ENCODE peak calls at places on chromosomes 12 and 14, in nine cellular contexts. One of them, this sample, is unnamed. For H3K36me3, the result is how much of the 10 kb centered on the place peaks cover.

GRCh38 chr12:72346331-72346944 is 74.3 kb downstream of the TRHDE start:
- DNase-seq in transverse colon: peak
- DNase-seq in body of pancreas: peak
- DNase-seq in hepatocyte: peak
- DNase-seq in uterus: peak
- DNase-seq in iPS DF 6.9: peak
- DNase-seq in psoas muscle: peak
- DNase-seq in mucosa of descending colon: no peak
- DNase-seq in BE2C: peak
- DNase-seq in this sample: no peak

GRCh38 chr12:16189849-16190248 is 87.6 kb downstream of the SLC15A5 start:
- DNase-seq in hepatocyte: peak
- DNase-seq in iPS DF 6.9: no peak
- DNase-seq in psoas muscle: no peak
- DNase-seq in uterus: no peak
- DNase-seq in body of pancreas: no peak
- DNase-seq in mucosa of descending colon: no peak
- DNase-seq in transverse colon: no peak
- DNase-seq in BE2C: no peak
- DNase-seq in this sample: no peak

GRCh38 chr12:72586456-72586855 is 314.3 kb downstream of the TRHDE start:
- DNase-seq in uterus: no peak
- DNase-seq in iPS DF 6.9: no peak
- DNase-seq in psoas muscle: no peak
- DNase-seq in body of pancreas: no peak
- DNase-seq in mucosa of descending colon: no peak
- DNase-seq in hepatocyte: no peak
- DNase-seq in transverse colon: no peak
- DNase-seq in BE2C: no peak
- DNase-seq in this sample: no peak

GRCh38 chr12:107557589-107558100 is 128.0 kb upstream of the PWP1 start:
- DNase-seq in body of pancreas: no peak
- DNase-seq in transverse colon: no peak
- DNase-seq in psoas muscle: no peak
- DNase-seq in hepatocyte: no peak
- DNase-seq in mucosa of descending colon: no peak
- DNase-seq in uterus: no peak
- DNase-seq in BE2C: no peak
- DNase-seq in iPS DF 6.9: no peak
- DNase-seq in this sample: no peak

GRCh38 chr12:92132282-92132681 is 13.4 kb downstream of the BTG1 start:
- DNase-seq in transverse colon: no peak
- DNase-seq in body of pancreas: no peak
- DNase-seq in mucosa of descending colon: no peak
- DNase-seq in uterus: no peak
- DNase-seq in BE2C: no peak
- DNase-seq in psoas muscle: no peak
- DNase-seq in iPS DF 6.9: no peak
- DNase-seq in hepatocyte: no peak
- DNase-seq in this sample: no peak

GRCh38 chr14:49954171-49954631 is 61.3 kb downstream of the ARF6 start:
- DNase-seq in iPS DF 6.9: no peak
- DNase-seq in BE2C: no peak
- DNase-seq in hepatocyte: no peak
- DNase-seq in body of pancreas: no peak
- DNase-seq in uterus: no peak
- DNase-seq in mucosa of descending colon: no peak
- DNase-seq in transverse colon: no peak
- DNase-seq in psoas muscle: peak
- DNase-seq in this sample: no peak

GRCh38 chr14:92644601-92645515 is 103.6 kb downstream of the LGMN start:
- DNase-seq in mucosa of descending colon: no peak
- DNase-seq in uterus: no peak
- DNase-seq in BE2C: no peak
- DNase-seq in hepatocyte: no peak
- DNase-seq in psoas muscle: no peak
- DNase-seq in body of pancreas: no peak
- DNase-seq in transverse colon: no peak
- DNase-seq in iPS DF 6.9: no peak
- DNase-seq in this sample: no peak

GRCh38 chr12:98645572-98646067 is 530 bp downstream of the APAF1 start:
- DNase-seq in iPS DF 6.9: peak
- DNase-seq in uterus: no peak
- DNase-seq in transverse colon: peak
- DNase-seq in psoas muscle: no peak
- DNase-seq in body of pancreas: peak
- DNase-seq in BE2C: no peak
- DNase-seq in hepatocyte: peak
- DNase-seq in mucosa of descending colon: no peak
- DNase-seq in this sample: no peak

GRCh38 chr12:6222009-6222702 is 22.0 kb downstream of the CD9 start:
- DNase-seq in transverse colon: no peak
- DNase-seq in iPS DF 6.9: no peak
- DNase-seq in BE2C: no peak
- DNase-seq in hepatocyte: no peak
- DNase-seq in psoas muscle: no peak
- DNase-seq in body of pancreas: peak
- DNase-seq in mucosa of descending colon: no peak
- DNase-seq in uterus: no peak
- DNase-seq in this sample: no peak

GRCh38 chr12:103373088-103373523 is 122.7 kb downstream of the C12orf42 start:
- DNase-seq in hepatocyte: no peak
- DNase-seq in iPS DF 6.9: no peak
- DNase-seq in transverse colon: no peak
- DNase-seq in body of pancreas: peak
- DNase-seq in BE2C: no peak
- DNase-seq in uterus: no peak
- DNase-seq in mucosa of descending colon: peak
- DNase-seq in psoas muscle: no peak
- DNase-seq in this sample: no peak

GRCh38 chr12:62817556-62818271 is 117.2 kb downstream of the PPM1H start:
- DNase-seq in hepatocyte: no peak
- DNase-seq in body of pancreas: no peak
- DNase-seq in uterus: no peak
- DNase-seq in mucosa of descending colon: no peak
- DNase-seq in psoas muscle: no peak
- DNase-seq in BE2C: no peak
- DNase-seq in iPS DF 6.9: no peak
- DNase-seq in transverse colon: no peak
- DNase-seq in this sample: peak

GRCh38 chr14:26820101-26820500 is 222.3 kb upstream of the NOVA1 start:
- DNase-seq in body of pancreas: no peak
- DNase-seq in BE2C: no peak
- DNase-seq in mucosa of descending colon: no peak
- DNase-seq in psoas muscle: no peak
- DNase-seq in iPS DF 6.9: no peak
- DNase-seq in uterus: no peak
- DNase-seq in transverse colon: no peak
- DNase-seq in hepatocyte: no peak
- DNase-seq in this sample: no peak

GRCh38 chr12:104737682-104738370 is 220.3 kb downstream of the SLC41A2 start:
- DNase-seq in iPS DF 6.9: no peak
- DNase-seq in transverse colon: no peak
- DNase-seq in hepatocyte: no peak
- DNase-seq in mucosa of descending colon: no peak
- DNase-seq in BE2C: peak
- DNase-seq in uterus: no peak
- DNase-seq in body of pancreas: no peak
- DNase-seq in psoas muscle: no peak
- DNase-seq in this sample: no peak

GRCh38 chr12:81354327-81354932 is 276.6 kb downstream of the ACSS3 start:
- DNase-seq in transverse colon: no peak
- DNase-seq in uterus: no peak
- DNase-seq in iPS DF 6.9: no peak
- DNase-seq in psoas muscle: no peak
- DNase-seq in mucosa of descending colon: no peak
- DNase-seq in body of pancreas: no peak
- DNase-seq in hepatocyte: no peak
- DNase-seq in BE2C: no peak
- DNase-seq in this sample: no peak

GRCh38 chr12:122291431-122291830 is 25.1 kb upstream of the VPS33A start:
- DNase-seq in hepatocyte: no peak
- DNase-seq in transverse colon: no peak
- DNase-seq in BE2C: no peak
- DNase-seq in body of pancreas: no peak
- DNase-seq in mucosa of descending colon: no peak
- DNase-seq in iPS DF 6.9: no peak
- DNase-seq in psoas muscle: no peak
- DNase-seq in uterus: no peak
- DNase-seq in this sample: no peak

GRCh38 chr14:75579882-75580281 is 1.5 kb downstream of the FLVCR2 start:
- DNase-seq in transverse colon: no peak
- DNase-seq in psoas muscle: no peak
- DNase-seq in iPS DF 6.9: no peak
- DNase-seq in mucosa of descending colon: no peak
- DNase-seq in hepatocyte: no peak
- DNase-seq in BE2C: no peak
- DNase-seq in body of pancreas: no peak
- DNase-seq in uterus: no peak
- DNase-seq in this sample: no peak

GRCh38 chr14:76918176-76918750 is 92.1 kb downstream of the LRRC74A start:
- DNase-seq in uterus: peak
- DNase-seq in iPS DF 6.9: no peak
- DNase-seq in body of pancreas: peak
- DNase-seq in BE2C: peak
- DNase-seq in transverse colon: peak
- DNase-seq in mucosa of descending colon: peak
- DNase-seq in psoas muscle: peak
- DNase-seq in hepatocyte: peak
- DNase-seq in this sample: no peak

GRCh38 chr12:79681008-79681590 is 9.7 kb downstream of the PAWR start:
- DNase-seq in body of pancreas: no peak
- DNase-seq in uterus: no peak
- DNase-seq in transverse colon: no peak
- DNase-seq in hepatocyte: no peak
- DNase-seq in mucosa of descending colon: no peak
- DNase-seq in BE2C: no peak
- DNase-seq in psoas muscle: no peak
- DNase-seq in iPS DF 6.9: no peak
- DNase-seq in this sample: no peak

GRCh38 chr14:103134405-103134804 is 11.1 kb downstream of the TNFAIP2 start:
- DNase-seq in transverse colon: no peak
- DNase-seq in mucosa of descending colon: no peak
- DNase-seq in body of pancreas: no peak
- DNase-seq in BE2C: no peak
- DNase-seq in psoas muscle: no peak
- DNase-seq in iPS DF 6.9: no peak
- DNase-seq in hepatocyte: no peak
- DNase-seq in uterus: no peak
- DNase-seq in this sample: no peak
- H3K36me3 ChIP-seq in transverse colon: under half
- H3K36me3 ChIP-seq in mucosa of descending colon: under half
- H3K36me3 ChIP-seq in body of pancreas: under half
- H3K36me3 ChIP-seq in BE2C: under half
- H3K36me3 ChIP-seq in psoas muscle: half or more
- H3K36me3 ChIP-seq in iPS DF 6.9: under half
- H3K36me3 ChIP-seq in hepatocyte: under half
- H3K36me3 ChIP-seq in uterus: under half
- H3K36me3 ChIP-seq in this sample: under half

GRCh38 chr12:118017926-118018325 is 1.4 kb downstream of the RFC5 start:
- DNase-seq in body of pancreas: no peak
- DNase-seq in uterus: no peak
- DNase-seq in transverse colon: no peak
- DNase-seq in mucosa of descending colon: no peak
- DNase-seq in iPS DF 6.9: no peak
- DNase-seq in BE2C: no peak
- DNase-seq in psoas muscle: no peak
- DNase-seq in hepatocyte: no peak
- DNase-seq in this sample: no peak

GRCh38 chr12:118022728-118023109 is 6.2 kb downstream of the RFC5 start:
- DNase-seq in psoas muscle: no peak
- DNase-seq in hepatocyte: no peak
- DNase-seq in iPS DF 6.9: no peak
- DNase-seq in uterus: no peak
- DNase-seq in body of pancreas: no peak
- DNase-seq in mucosa of descending colon: no peak
- DNase-seq in BE2C: no peak
- DNase-seq in transverse colon: no peak
- DNase-seq in this sample: no peak

GRCh38 chr12:118020036-118020435 is 3.5 kb downstream of the RFC5 start:
- DNase-seq in BE2C: no peak
- DNase-seq in uterus: no peak
- DNase-seq in psoas muscle: no peak
- DNase-seq in hepatocyte: no peak
- DNase-seq in body of pancreas: no peak
- DNase-seq in transverse colon: no peak
- DNase-seq in iPS DF 6.9: no peak
- DNase-seq in mucosa of descending colon: no peak
- DNase-seq in this sample: no peak

GRCh38 chr12:118025168-118025567 is 8.7 kb downstream of the RFC5 start:
- DNase-seq in body of pancreas: no peak
- DNase-seq in BE2C: no peak
- DNase-seq in uterus: no peak
- DNase-seq in transverse colon: no peak
- DNase-seq in mucosa of descending colon: no peak
- DNase-seq in hepatocyte: no peak
- DNase-seq in psoas muscle: no peak
- DNase-seq in iPS DF 6.9: no peak
- DNase-seq in this sample: no peak

DNA sequence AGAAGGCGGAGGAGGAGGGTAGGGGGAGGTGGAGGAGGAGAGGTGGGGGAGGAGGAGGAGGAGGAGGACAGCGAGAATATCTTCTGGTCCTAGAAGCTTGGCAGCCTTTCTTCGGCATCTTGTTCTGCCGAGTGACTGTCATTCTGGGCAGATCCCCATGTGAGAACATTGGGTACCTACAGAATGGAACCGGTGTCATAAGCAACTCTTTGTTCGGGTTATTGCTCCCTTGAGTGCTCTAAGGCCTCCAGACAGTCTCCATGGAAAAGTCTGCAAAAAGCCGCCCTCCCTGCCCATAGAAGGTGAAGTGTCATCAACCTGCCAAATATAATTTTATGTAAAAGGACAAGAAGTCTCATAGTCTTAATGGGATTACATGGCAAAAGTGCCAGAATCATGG is 7.0 kb downstream of the RFC5 start:
- DNase-seq in iPS DF 6.9: no peak
- DNase-seq in BE2C: no peak
- DNase-seq in transverse colon: no peak
- DNase-seq in psoas muscle: no peak
- DNase-seq in hepatocyte: no peak
- DNase-seq in body of pancreas: no peak
- DNase-seq in uterus: no peak
- DNase-seq in mucosa of descending colon: no peak
- DNase-seq in this sample: no peak
- H3K36me3 ChIP-seq in iPS DF 6.9: under half
- H3K36me3 ChIP-seq in BE2C: half or more
- H3K36me3 ChIP-seq in transverse colon: under half
- H3K36me3 ChIP-seq in psoas muscle: half or more
- H3K36me3 ChIP-seq in hepatocyte: under half
- H3K36me3 ChIP-seq in body of pancreas: under half
- H3K36me3 ChIP-seq in uterus: under half
- H3K36me3 ChIP-seq in mucosa of descending colon: under half
- H3K36me3 ChIP-seq in this sample: half or more

GRCh38 chr14:100671906-100672305 is 54.8 kb upstream of the DLK1 start:
- DNase-seq in body of pancreas: no peak
- DNase-seq in BE2C: no peak
- DNase-seq in iPS DF 6.9: no peak
- DNase-seq in psoas muscle: no peak
- DNase-seq in hepatocyte: no peak
- DNase-seq in transverse colon: no peak
- DNase-seq in uterus: no peak
- DNase-seq in mucosa of descending colon: no peak
- DNase-seq in this sample: no peak
- H3K36me3 ChIP-seq in body of pancreas: under half
- H3K36me3 ChIP-seq in BE2C: under half
- H3K36me3 ChIP-seq in iPS DF 6.9: under half
- H3K36me3 ChIP-seq in psoas muscle: under half
- H3K36me3 ChIP-seq in hepatocyte: under half
- H3K36me3 ChIP-seq in transverse colon: under half
- H3K36me3 ChIP-seq in uterus: under half
- H3K36me3 ChIP-seq in mucosa of descending colon: under half
- H3K36me3 ChIP-seq in this sample: under half

GRCh38 chr14:36300337-36300736 is 20.1 kb downstream of the MBIP start:
- DNase-seq in psoas muscle: no peak
- DNase-seq in uterus: no peak
- DNase-seq in body of pancreas: no peak
- DNase-seq in BE2C: no peak
- DNase-seq in mucosa of descending colon: no peak
- DNase-seq in transverse colon: no peak
- DNase-seq in iPS DF 6.9: no peak
- DNase-seq in hepatocyte: no peak
- DNase-seq in this sample: no peak
- H3K36me3 ChIP-seq in psoas muscle: half or more
- H3K36me3 ChIP-seq in uterus: under half
- H3K36me3 ChIP-seq in body of pancreas: under half
- H3K36me3 ChIP-seq in BE2C: under half
- H3K36me3 ChIP-seq in mucosa of descending colon: under half
- H3K36me3 ChIP-seq in transverse colon: under half
- H3K36me3 ChIP-seq in iPS DF 6.9: under half
- H3K36me3 ChIP-seq in hepatocyte: under half
- H3K36me3 ChIP-seq in this sample: half or more